ENCODE peak calls at places on chromosomes 16 and 17, in four cellular contexts. P, T, W and X are unnamed samples. For H3K36me3, the result is how much of the 10 kb centered on the place peaks cover.

GRCh38 chr16:19704321-19705130 is 13.5 kb downstream of the KNOP1 start:
- DNase-seq in T (peak), W (peak), P (no peak), X (peak)

GRCh38 chr17:74270333-74270732 is 3.7 kb upstream of the DNAI2 start:
- DNase-seq in T (no peak), W (no peak), P (no peak), X (no peak)

GRCh38 chr16:48385272-48385953 is at the start of gene SIAH1:
- DNase-seq in T (peak), W (peak), P (peak), X (peak)

GRCh38 chr17:69884361-69884760 is 190.7 kb upstream of the KCNJ16 start:
- DNase-seq in T (no peak), W (no peak), P (no peak), X (no peak)

GRCh38 chr16:24825696-24826095 is 20.1 kb upstream of the SLC5A11 start:
- DNase-seq in P (no peak), W (no peak), T (no peak), X (no peak)

GRCh38 chr17:48055531-48056245 is 7.5 kb downstream of the NFE2L1 start:
- DNase-seq in W (no peak), T (peak), P (peak), X (peak)

GRCh38 chr16:65781363-65781762 is 585.1 kb upstream of the CDH5 start:
- DNase-seq in P (no peak), W (no peak), T (peak), X (peak)

GRCh38 chr17:325270-325976 is 27.2 kb downstream of the RPH3AL start:
- DNase-seq in P (no peak), T (no peak), W (no peak), X (no peak)

GRCh38 chr17:81723651-81724209 is 11.6 kb downstream of the SLC25A10 start:
- DNase-seq in P (no peak), T (no peak), W (peak), X (no peak)

GRCh38 chr17:33142703-33143299 is 150.3 kb downstream of the ASIC2 start:
- DNase-seq in T (peak), P (peak), W (peak), X (peak)

GRCh38 chr16:89358030-89359005 is 132.0 kb downstream of the ANKRD11 start:
- DNase-seq in W (no peak), P (no peak), T (no peak), X (no peak)

GRCh38 chr17:4623249-4623648 is 18.2 kb downstream of the ALOX15 start:
- DNase-seq in P (no peak), T (peak), W (no peak), X (peak)

GRCh38 chr16:30113031-30113710 is at the start of gene GDPD3:
- DNase-seq in T (peak), W (peak), P (no peak), X (no peak)

GRCh38 chr16:79988089-79988488 is 387.6 kb upstream of the MAF start:
- DNase-seq in T (no peak), P (no peak), W (no peak), X (no peak)

GRCh38 chr17:73718362-73718761 is 74.1 kb upstream of the SDK2 start:
- DNase-seq in P (no peak), W (no peak), T (no peak), X (no peak)

GRCh38 chr16:70598937-70599503 is 47.3 kb upstream of the IL34 start:
- DNase-seq in P (no peak), T (no peak), W (no peak), X (no peak)
- H3K4me2 ChIP-seq in P (no peak), T (no peak), W (no peak), X (no peak)

DNA sequence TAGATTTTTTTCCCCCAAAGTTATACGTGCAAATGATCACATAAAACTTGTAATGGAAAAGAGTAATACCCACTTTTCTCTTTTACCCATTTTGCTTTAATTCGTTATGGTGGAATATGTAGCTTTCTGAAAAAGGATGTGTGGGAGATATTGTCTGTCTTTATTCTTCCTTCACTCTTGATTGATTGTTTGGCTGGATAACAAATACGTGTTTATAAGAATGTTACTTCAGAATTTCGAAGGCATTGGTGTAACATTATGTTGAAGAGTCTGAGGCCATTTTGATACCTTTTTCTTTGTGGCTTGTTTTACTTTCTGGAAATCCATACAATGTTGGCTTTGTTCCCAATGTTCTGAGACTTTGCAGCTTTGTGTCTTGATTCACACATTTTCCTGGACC is 71.4 kb downstream of the BCAS3 start:
- DNase-seq in T (no peak), P (no peak), W (no peak), X (no peak)
- H3K36me3 ChIP-seq in T (under half), P (under half), W (under half), X (under half)

GRCh38 chr16:81607805-81608514 is 163.4 kb downstream of the CMIP start:
- DNase-seq in P (no peak), W (no peak), T (no peak), X (no peak)
- H3K4me2 ChIP-seq in P (no peak), W (no peak), T (no peak), X (no peak)

GRCh38 chr17:1963250-1963649 is 61.9 kb downstream of the RTN4RL1 start:
- DNase-seq in W (no peak), T (no peak), P (no peak), X (no peak)
- H3K36me3 ChIP-seq in W (under half), T (under half), P (under half), X (under half)